ENCODE peak calls at places on chromosomes 6 and 20, in four cellular contexts. One of them, this sample, is unnamed.

GRCh38 chr6:94041930-94042724 is 622.8 kb upstream of the EPHA7 start:
- DNase-seq in CD8-positive, alpha-beta T cell: no peak
- DNase-seq in transverse colon: no peak
- DNase-seq in heart left ventricle: no peak
- DNase-seq in this sample: no peak

GRCh38 chr20:57309544-57310115 is 20.0 kb upstream of the SPO11 start:
- DNase-seq in CD8-positive, alpha-beta T cell: no peak
- DNase-seq in heart left ventricle: no peak
- DNase-seq in transverse colon: no peak
- DNase-seq in this sample: no peak

GRCh38 chr6:31718294-31718693 is 3.1 kb downstream of the LY6G6D start:
- DNase-seq in heart left ventricle: no peak
- DNase-seq in CD8-positive, alpha-beta T cell: no peak
- DNase-seq in transverse colon: peak
- DNase-seq in this sample: no peak

GRCh38 chr6:74015427-74015826 is 319.4 kb downstream of the CD109 start:
- DNase-seq in heart left ventricle: no peak
- DNase-seq in CD8-positive, alpha-beta T cell: no peak
- DNase-seq in transverse colon: no peak
- DNase-seq in this sample: peak

GRCh38 chr6:90497411-90497810 is 89.5 kb downstream of the MAP3K7 start:
- DNase-seq in heart left ventricle: no peak
- DNase-seq in transverse colon: no peak
- DNase-seq in CD8-positive, alpha-beta T cell: no peak
- DNase-seq in this sample: no peak

GRCh38 chr6:91437295-91437694 is 850.4 kb upstream of the MAP3K7 start:
- DNase-seq in CD8-positive, alpha-beta T cell: no peak
- DNase-seq in heart left ventricle: no peak
- DNase-seq in transverse colon: no peak
- DNase-seq in this sample: no peak

GRCh38 chr6:21479140-21479539 is 114.4 kb upstream of the SOX4 start:
- DNase-seq in heart left ventricle: no peak
- DNase-seq in transverse colon: no peak
- DNase-seq in CD8-positive, alpha-beta T cell: no peak
- DNase-seq in this sample: no peak

GRCh38 chr6:5337573-5337972 is 76.3 kb downstream of the FARS2 start:
- DNase-seq in CD8-positive, alpha-beta T cell: no peak
- DNase-seq in heart left ventricle: no peak
- DNase-seq in transverse colon: no peak
- DNase-seq in this sample: no peak

GRCh38 chr6:132666118-132666517 is 7.1 kb upstream of the TAAR1 start:
- DNase-seq in CD8-positive, alpha-beta T cell: no peak
- DNase-seq in transverse colon: no peak
- DNase-seq in heart left ventricle: no peak
- DNase-seq in this sample: no peak

GRCh38 chr20:19497064-19497463 is 261.0 kb upstream of the RIN2 start:
- DNase-seq in CD8-positive, alpha-beta T cell: no peak
- DNase-seq in transverse colon: no peak
- DNase-seq in heart left ventricle: no peak
- DNase-seq in this sample: no peak

GRCh38 chr6:151269318-151269995 is 29.7 kb downstream of the AKAP12 start:
- DNase-seq in transverse colon: no peak
- DNase-seq in CD8-positive, alpha-beta T cell: no peak
- DNase-seq in heart left ventricle: no peak
- DNase-seq in this sample: peak

GRCh38 chr20:4871486-4871885 is 129.8 kb downstream of the SLC23A2 start:
- DNase-seq in CD8-positive, alpha-beta T cell: no peak
- DNase-seq in heart left ventricle: no peak
- DNase-seq in transverse colon: no peak
- DNase-seq in this sample: no peak
- H3K27ac ChIP-seq in CD8-positive, alpha-beta T cell: no peak
- H3K27ac ChIP-seq in heart left ventricle: no peak
- H3K27ac ChIP-seq in transverse colon: no peak
- H3K27ac ChIP-seq in this sample: no peak

DNA sequence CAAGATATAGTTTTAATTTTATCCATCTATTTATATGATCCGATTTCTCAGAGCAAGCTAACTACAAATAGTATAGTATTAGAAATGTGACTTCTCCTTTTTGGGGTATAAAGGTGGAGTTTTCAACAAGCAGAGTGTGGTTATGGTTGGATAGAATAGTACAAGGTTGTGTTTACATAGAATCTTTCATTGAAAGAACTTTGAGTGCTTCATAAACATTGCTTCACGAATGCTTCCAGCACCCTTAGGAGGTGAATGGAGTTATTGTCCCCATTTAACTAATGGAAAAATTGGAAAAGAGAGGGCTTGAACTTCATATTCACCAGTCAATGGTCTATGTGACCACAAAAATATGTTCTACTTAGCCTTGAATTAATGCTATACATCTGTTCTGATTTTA is 134.1 kb upstream of the CITED2 start:
- DNase-seq in CD8-positive, alpha-beta T cell: no peak
- DNase-seq in transverse colon: no peak
- DNase-seq in heart left ventricle: no peak
- DNase-seq in this sample: no peak
- H3K27ac ChIP-seq in CD8-positive, alpha-beta T cell: no peak
- H3K27ac ChIP-seq in transverse colon: no peak
- H3K27ac ChIP-seq in heart left ventricle: no peak
- H3K27ac ChIP-seq in this sample: no peak

GRCh38 chr6:77445214-77445613 is 18.1 kb downstream of the HTR1B start:
- DNase-seq in transverse colon: no peak
- DNase-seq in heart left ventricle: no peak
- DNase-seq in CD8-positive, alpha-beta T cell: no peak
- DNase-seq in this sample: no peak

GRCh38 chr6:77440206-77440976 is 22.9 kb downstream of the HTR1B start:
- DNase-seq in CD8-positive, alpha-beta T cell: no peak
- DNase-seq in transverse colon: no peak
- DNase-seq in heart left ventricle: no peak
- DNase-seq in this sample: no peak
- H3K27ac ChIP-seq in CD8-positive, alpha-beta T cell: no peak
- H3K27ac ChIP-seq in transverse colon: no peak
- H3K27ac ChIP-seq in heart left ventricle: no peak
- H3K27ac ChIP-seq in this sample: no peak

DNA sequence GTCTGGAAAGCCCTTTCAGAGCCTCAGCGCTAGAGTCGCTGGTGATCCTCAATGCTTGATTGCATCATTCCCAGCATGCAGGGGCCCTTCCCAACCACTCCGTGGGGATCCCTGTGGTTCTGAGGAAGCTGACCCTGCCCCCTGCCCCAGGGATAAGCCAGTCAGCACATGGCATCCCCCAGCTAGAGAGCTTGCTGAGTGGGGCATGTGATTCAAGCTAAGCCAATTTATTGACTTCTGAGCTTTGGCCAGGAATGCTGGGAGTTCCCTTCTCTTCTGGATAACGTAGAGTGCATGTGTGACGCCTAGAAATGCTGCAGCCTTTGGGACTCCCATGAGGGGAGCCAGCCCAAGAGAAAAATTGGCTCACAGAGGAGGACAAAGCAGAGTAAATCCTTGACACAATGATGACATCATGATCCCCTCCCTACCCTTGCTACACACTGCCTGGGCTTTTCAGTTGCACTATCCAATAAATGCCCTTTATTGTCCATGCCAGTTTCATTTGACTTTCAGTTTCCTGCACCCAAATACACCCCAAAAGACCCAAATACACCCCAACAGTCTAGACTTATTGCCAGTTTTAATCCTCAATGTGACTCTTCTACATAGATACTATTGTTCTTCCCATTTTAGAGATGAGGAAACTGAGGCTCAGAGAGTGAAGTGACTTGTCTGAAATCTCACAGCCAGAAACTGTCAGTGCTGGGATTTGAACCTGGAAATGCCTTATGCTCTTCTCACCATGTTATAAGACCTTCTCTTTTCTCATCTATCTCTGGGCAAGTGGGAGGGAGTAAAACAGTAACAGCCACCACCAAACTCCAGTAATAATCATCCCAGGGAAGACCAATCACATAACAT is 34.3 kb downstream of the KCNB1 start:
- DNase-seq in transverse colon: no peak
- DNase-seq in heart left ventricle: no peak
- DNase-seq in CD8-positive, alpha-beta T cell: no peak
- DNase-seq in this sample: no peak
- H3K27ac ChIP-seq in transverse colon: peak
- H3K27ac ChIP-seq in heart left ventricle: peak
- H3K27ac ChIP-seq in CD8-positive, alpha-beta T cell: no peak
- H3K27ac ChIP-seq in this sample: no peak

GRCh38 chr6:109474995-109475394 is 8.0 kb downstream of the ZBTB24 start:
- DNase-seq in heart left ventricle: no peak
- DNase-seq in CD8-positive, alpha-beta T cell: no peak
- DNase-seq in transverse colon: no peak
- DNase-seq in this sample: no peak

GRCh38 chr6:109472132-109472995 is 10.7 kb downstream of the ZBTB24 start:
- DNase-seq in CD8-positive, alpha-beta T cell: no peak
- DNase-seq in heart left ventricle: no peak
- DNase-seq in transverse colon: no peak
- DNase-seq in this sample: no peak

GRCh38 chr6:109475625-109476024 is 7.4 kb downstream of the ZBTB24 start:
- DNase-seq in transverse colon: no peak
- DNase-seq in heart left ventricle: no peak
- DNase-seq in CD8-positive, alpha-beta T cell: no peak
- DNase-seq in this sample: no peak

GRCh38 chr6:109471105-109471810 is 11.8 kb downstream of the ZBTB24 start:
- DNase-seq in transverse colon: no peak
- DNase-seq in CD8-positive, alpha-beta T cell: no peak
- DNase-seq in heart left ventricle: no peak
- DNase-seq in this sample: no peak

GRCh38 chr6:109473120-109473519 is 9.9 kb downstream of the ZBTB24 start:
- DNase-seq in CD8-positive, alpha-beta T cell: no peak
- DNase-seq in transverse colon: no peak
- DNase-seq in heart left ventricle: no peak
- DNase-seq in this sample: no peak
- H3K27ac ChIP-seq in CD8-positive, alpha-beta T cell: no peak
- H3K27ac ChIP-seq in transverse colon: no peak
- H3K27ac ChIP-seq in heart left ventricle: no peak
- H3K27ac ChIP-seq in this sample: no peak

GRCh38 chr6:117676577-117677218 is 1.4 kb downstream of the NUS1 start:
- DNase-seq in transverse colon: no peak
- DNase-seq in CD8-positive, alpha-beta T cell: no peak
- DNase-seq in heart left ventricle: no peak
- DNase-seq in this sample: no peak
- H3K27ac ChIP-seq in transverse colon: peak
- H3K27ac ChIP-seq in CD8-positive, alpha-beta T cell: no peak
- H3K27ac ChIP-seq in heart left ventricle: no peak
- H3K27ac ChIP-seq in this sample: peak